ENCODE peak calls at places on chromosomes 5 and 9, in nine cellular contexts. B, L, X, A, E, V, R, W and M are unnamed samples.

GRCh38 chr5:121108725-121109124 is 644.6 kb downstream of the PRR16 start:
- DNase-seq in V (no peak), B (no peak), W (no peak), R (no peak), L (no peak), A (no peak), E (no peak), X (no peak), M (no peak)

GRCh38 chr5:82092-82491 is 9.9 kb upstream of the PLEKHG4B start:
- DNase-seq in A (no peak), L (no peak), B (no peak), E (peak), X (peak), W (no peak), V (no peak), R (no peak), M (no peak)

GRCh38 chr5:172858511-172858989 is 24.5 kb downstream of the ERGIC1 start:
- DNase-seq in X (peak), V (no peak), A (no peak), B (no peak), W (no peak), E (no peak), R (no peak), L (no peak), M (no peak)

GRCh38 chr9:4666042-4666699 is at the start of gene SPATA6L:
- DNase-seq in V (peak), A (peak), R (peak), L (peak), B (peak), E (peak), X (peak), W (peak), M (peak)

GRCh38 chr9:114028646-114029045 is 49.5 kb downstream of the AMBP start:
- DNase-seq in A (no peak), B (no peak), E (no peak), W (no peak), X (no peak), L (peak), V (no peak), R (no peak), M (no peak)

GRCh38 chr5:72272393-72272792 is 47.6 kb downstream of the MRPS27 start:
- DNase-seq in E (no peak), W (no peak), V (no peak), L (no peak), R (no peak), X (no peak), A (no peak), B (no peak), M (no peak)

GRCh38 chr9:84024041-84024575 is 43.5 kb downstream of the RMI1 start:
- DNase-seq in W (no peak), E (peak), B (no peak), R (no peak), A (no peak), V (no peak), L (no peak), X (no peak), M (no peak)

GRCh38 chr5:89847743-89848142 is 561.8 kb downstream of the CETN3 start:
- DNase-seq in A (no peak), E (no peak), L (no peak), X (peak), R (no peak), V (no peak), W (no peak), B (no peak), M (no peak)

GRCh38 chr9:137381501-137382443 is 41.2 kb downstream of the EXD3 start:
- DNase-seq in B (no peak), A (no peak), W (no peak), X (no peak), R (no peak), V (no peak), L (no peak), E (no peak), M (no peak)

GRCh38 chr9:119961774-119962408 is 592.7 kb upstream of the BRINP1 start:
- DNase-seq in E (no peak), W (no peak), A (peak), V (peak), B (peak), R (no peak), L (no peak), X (no peak), M (peak)

GRCh38 chr5:73617510-73618279 is 8.3 kb upstream of the ARHGEF28 start:
- DNase-seq in A (peak), R (no peak), L (no peak), E (peak), W (no peak), B (no peak), X (peak), V (no peak), M (peak)

GRCh38 chr9:124496075-124496893 is 10.9 kb downstream of the NR5A1 start:
- DNase-seq in W (no peak), V (no peak), L (no peak), A (no peak), B (no peak), R (no peak), E (no peak), X (no peak), M (no peak)

GRCh38 chr9:109512170-109512756 is 14.2 kb upstream of the PTPN3 start:
- DNase-seq in W (no peak), R (no peak), V (no peak), A (no peak), L (no peak), E (no peak), B (no peak), X (no peak), M (no peak)

GRCh38 chr9:134625361-134626140 is 16.1 kb upstream of the COL5A1 start:
- DNase-seq in X (peak), V (no peak), R (no peak), W (no peak), E (peak), A (no peak), B (no peak), L (peak), M (peak)

GRCh38 chr5:121695307-121695706 is 156.4 kb upstream of the FTMT start:
- DNase-seq in R (no peak), B (no peak), A (no peak), W (no peak), X (no peak), E (no peak), V (no peak), L (no peak), M (no peak)

GRCh38 chr9:17159469-17159868 is 24.6 kb downstream of the CNTLN start:
- DNase-seq in X (no peak), B (no peak), R (no peak), E (no peak), A (no peak), L (no peak), V (no peak), W (no peak), M (no peak)

GRCh38 chr5:150116667-150117395 is 30.5 kb upstream of the CSF1R start:
- DNase-seq in W (peak), L (no peak), R (no peak), E (no peak), B (no peak), A (no peak), V (no peak), X (no peak), M (peak)

GRCh38 chr9:122186301-122186700 is 26.6 kb downstream of the MORN5 start:
- DNase-seq in W (no peak), E (no peak), V (no peak), B (no peak), R (no peak), L (no peak), X (no peak), A (no peak), M (no peak)

GRCh38 chr5:54993318-54993717 is 7.9 kb upstream of the ESM1 start:
- DNase-seq in V (no peak), A (peak), W (no peak), L (no peak), B (no peak), X (peak), R (no peak), E (peak), M (no peak)

GRCh38 chr9:138045541-138046490 is 168.2 kb downstream of the CACNA1B start:
- DNase-seq in L (no peak), R (no peak), E (no peak), B (no peak), X (no peak), A (no peak), V (no peak), W (no peak), M (no peak)

GRCh38 chr9:70079364-70080103 is 35.9 kb downstream of the MAMDC2 start:
- DNase-seq in W (no peak), L (peak), V (no peak), E (peak), R (no peak), B (no peak), X (peak), A (no peak), M (no peak)

GRCh38 chr5:1800470-1801060 is 642 bp upstream of the NDUFS6 start:
- DNase-seq in L (no peak), E (no peak), V (no peak), X (peak), A (peak), B (no peak), R (no peak), W (no peak), M (no peak)

GRCh38 chr9:129567329-129567728 is 53.6 kb downstream of the C9orf50 start:
- DNase-seq in L (no peak), V (no peak), A (no peak), W (no peak), B (no peak), R (no peak), X (no peak), E (no peak), M (no peak)

GRCh38 chr5:38879091-38879460 is 33.3 kb downstream of the OSMR start:
- DNase-seq in E (no peak), V (no peak), W (no peak), X (no peak), A (no peak), B (no peak), L (no peak), R (no peak), M (no peak)

GRCh38 chr9:137273616-137274320 is 3.8 kb upstream of the TOR4A start:
- DNase-seq in X (no peak), B (no peak), W (no peak), A (no peak), R (no peak), V (no peak), E (no peak), L (no peak), M (peak)

GRCh38 chr9:14692918-14693861 is at the start of gene ZDHHC21:
- DNase-seq in L (peak), E (peak), V (peak), X (peak), R (peak), W (peak), B (peak), A (peak), M (peak)

GRCh38 chr5:75043736-75044264 is 8.6 kb downstream of the GCNT4 start:
- DNase-seq in X (no peak), B (no peak), E (no peak), A (no peak), L (no peak), V (no peak), R (no peak), W (no peak), M (no peak)

GRCh38 chr9:87212563-87213154 is 265.4 kb upstream of the GAS1 start:
- DNase-seq in E (no peak), X (no peak), W (no peak), B (no peak), V (no peak), A (peak), L (no peak), R (no peak), M (no peak)

GRCh38 chr5:152853361-152853760 is 448.3 kb upstream of the NMUR2 start:
- DNase-seq in X (no peak), V (no peak), B (no peak), W (no peak), A (no peak), R (no peak), E (no peak), L (no peak), M (no peak)

GRCh38 chr9:94772654-94773303 is 46.3 kb downstream of the AOPEP start:
- DNase-seq in W (no peak), L (no peak), B (no peak), E (peak), A (no peak), X (peak), V (no peak), R (no peak), M (no peak)